ENCODE peak calls at places on chromosomes 16 and 17, in seven cellular contexts. R is sigmoid colon, B is psoas muscle, K is body of pancreas, P is uterus, Q is OCI-LY7, T is T-helper 17 cell. D is an unnamed sample. For H3K9me3, the result is how much of the 10 kb centered on the place peaks cover.

GRCh38 chr17:66214893-66215528 is 14.2 kb downstream of the APOH start:
- DNase-seq in P (no peak), K (no peak), B (no peak), Q (no peak), T (no peak), R (no peak), D (no peak)

GRCh38 chr17:61511480-61512182 is 59.4 kb downstream of the TBX4 start:
- DNase-seq in T (no peak), P (no peak), R (no peak), K (no peak), B (no peak), Q (no peak), D (no peak)

GRCh38 chr17:1640329-1641064 is 5.0 kb downstream of the SCARF1 start:
- DNase-seq in B (no peak), Q (no peak), K (peak), R (no peak), P (no peak), T (no peak), D (no peak)

GRCh38 chr17:4040784-4041183 is 76.5 kb upstream of the ATP2A3 start:
- DNase-seq in T (no peak), K (no peak), Q (no peak), P (no peak), R (no peak), B (no peak), D (no peak)

GRCh38 chr17:42819939-42820535 is 4.0 kb downstream of the BECN1 start:
- DNase-seq in R (no peak), B (peak), Q (peak), T (peak), P (no peak), K (peak), D (peak)

GRCh38 chr17:68514809-68515208 is 2.6 kb downstream of the PRKAR1A start:
- DNase-seq in R (no peak), B (no peak), Q (no peak), T (no peak), K (no peak), P (no peak), D (no peak)

GRCh38 chr17:36703860-36704266 is 102.5 kb downstream of the MRM1 start:
- DNase-seq in Q (peak), K (peak), T (peak), B (peak), P (peak), R (no peak), D (peak)

GRCh38 chr16:23670137-23670776 is 8.4 kb upstream of the PLK1 start:
- DNase-seq in B (no peak), T (no peak), K (no peak), Q (no peak), P (no peak), R (no peak), D (peak)

GRCh38 chr17:82029990-82030469 is 1.4 kb upstream of the RAC3 start:
- DNase-seq in Q (no peak), P (no peak), K (no peak), B (no peak), R (no peak), T (no peak), D (no peak)

GRCh38 chr16:6777624-6778023 is 555.0 kb upstream of the RBFOX1 start:
- DNase-seq in Q (no peak), P (no peak), T (no peak), R (no peak), K (no peak), B (no peak), D (no peak)

GRCh38 chr17:11240841-11241610 is at the start of gene SHISA6:
- DNase-seq in P (no peak), T (no peak), K (no peak), Q (no peak), B (peak), R (no peak), D (no peak)

GRCh38 chr17:79878346-79878745 is 39.1 kb upstream of the CBX4 start:
- DNase-seq in P (no peak), R (no peak), B (no peak), Q (no peak), T (no peak), K (no peak), D (no peak)

GRCh38 chr16:80997139-80997798 is 9.4 kb downstream of the CMC2 start:
- DNase-seq in Q (peak), T (no peak), B (no peak), K (no peak), P (no peak), R (no peak), D (no peak)

GRCh38 chr17:50361561-50362480 is 11.2 kb downstream of the MRPL27 start:
- DNase-seq in B (peak), Q (peak), K (peak), T (no peak), R (peak), P (no peak), D (peak)

GRCh38 chr17:29588561-29589411 is 662 bp downstream of the GIT1 start:
- DNase-seq in B (peak), T (peak), P (peak), K (peak), Q (peak), R (no peak), D (no peak)

GRCh38 chr17:73278465-73279453 is 17.1 kb upstream of the CPSF4L start:
- DNase-seq in T (no peak), P (peak), K (peak), Q (no peak), B (no peak), R (peak), D (peak)

GRCh38 chr16:27951752-27952151 is 111.8 kb downstream of the GSG1L start:
- DNase-seq in T (no peak), B (no peak), K (no peak), P (no peak), R (no peak), Q (no peak), D (no peak)

GRCh38 chr17:8151641-8152111 is 528 bp downstream of the PER1 start:
- DNase-seq in P (peak), K (peak), T (no peak), Q (peak), R (peak), B (peak), D (peak)

GRCh38 chr16:88706288-88706964 is at the start of the genes CTU2 and RNF166:
- DNase-seq in R (peak), T (peak), P (peak), B (peak), Q (peak), K (peak), D (peak)

GRCh38 chr17:81859906-81860755 is at the start of gene P4HB:
- DNase-seq in R (no peak), Q (peak), B (no peak), K (no peak), P (peak), T (peak), D (peak)

GRCh38 chr16:47008174-47008573 is 34.7 kb upstream of the DNAJA2 start:
- DNase-seq in T (no peak), K (no peak), Q (no peak), P (no peak), R (no peak), B (no peak), D (no peak)

GRCh38 chr16:68227183-68227793 is 8.6 kb downstream of the ESRP2 start:
- DNase-seq in K (no peak), B (no peak), P (no peak), R (peak), T (no peak), Q (peak), D (no peak)

GRCh38 chr16:19884021-19884485 is 595 bp downstream of the GPRC5B start:
- DNase-seq in Q (no peak), B (peak), P (peak), K (peak), T (no peak), R (peak), D (no peak)

GRCh38 chr17:81348097-81349055 is 46.9 kb upstream of the BAHCC1 start:
- DNase-seq in T (no peak), R (peak), Q (no peak), P (no peak), B (no peak), K (peak), D (no peak)

GRCh38 chr16:77775911-77776909 is 12.2 kb upstream of the VAT1L start:
- DNase-seq in K (no peak), P (no peak), T (no peak), Q (no peak), R (no peak), B (no peak), D (peak)

GRCh38 chr16:70298988-70299938 is at the start of gene DDX19B:
- DNase-seq in R (peak), T (peak), B (peak), K (peak), P (peak), Q (peak), D (peak)

GRCh38 chr17:34447406-34447805 is 84.4 kb upstream of the CCL1 start:
- DNase-seq in R (no peak), T (no peak), P (no peak), K (peak), B (no peak), Q (no peak), D (no peak)

GRCh38 chr16:69240336-69240735 is 53.4 kb downstream of the SNTB2 start:
- DNase-seq in B (no peak), T (no peak), P (no peak), Q (no peak), K (no peak), R (no peak), D (no peak)

GRCh38 chr16:53805747-53806146 is 101.8 kb downstream of the FTO start:
- DNase-seq in P (no peak), B (no peak), Q (no peak), R (no peak), T (no peak), K (no peak), D (no peak)

DNA sequence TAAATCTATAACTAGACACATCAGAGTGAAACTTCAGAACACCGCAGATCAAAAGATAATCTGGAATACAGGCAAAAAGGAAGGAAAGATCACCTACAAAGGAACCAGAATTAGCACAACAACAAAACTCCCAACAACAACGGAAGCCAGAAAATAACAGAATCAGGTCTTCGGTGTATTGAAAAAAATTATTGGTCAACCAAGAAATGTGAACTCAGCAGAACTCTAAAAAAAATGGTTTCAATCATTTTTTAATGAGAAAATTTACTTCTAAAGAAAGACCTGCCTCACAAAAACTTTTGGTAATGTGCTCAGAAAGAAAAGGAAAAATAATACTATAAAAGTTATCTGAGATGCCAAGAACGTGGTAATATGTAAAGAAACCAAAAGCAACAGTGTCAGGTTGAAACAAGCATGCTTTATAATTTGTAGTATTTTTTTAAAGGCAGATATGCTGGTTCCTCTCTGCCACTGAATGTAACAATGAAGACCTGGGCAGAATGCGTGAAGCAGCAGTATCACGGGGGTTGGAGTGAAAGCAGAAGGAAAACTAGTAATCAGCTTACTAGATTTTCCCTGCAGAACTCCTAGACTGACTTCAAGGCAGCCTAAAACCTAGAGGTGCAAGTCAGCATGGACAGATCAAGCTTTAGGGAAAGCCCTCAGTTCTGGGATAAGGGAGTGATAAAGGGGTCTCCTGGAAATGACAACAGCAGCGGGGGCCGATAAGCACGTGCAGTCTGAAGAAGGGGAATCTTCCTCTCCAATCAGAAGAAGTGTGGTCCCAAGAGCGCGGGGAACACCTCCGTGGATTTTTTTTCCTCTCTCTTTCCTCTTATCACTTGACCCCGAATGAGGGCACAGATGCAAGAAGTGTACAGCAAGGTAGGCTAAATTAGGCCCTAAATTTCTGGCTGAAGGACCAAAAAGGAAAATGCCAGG is 80.9 kb upstream of the TEKT1 start:
- DNase-seq in Q (no peak), R (no peak), B (no peak), K (no peak), T (no peak), P (no peak), D (no peak)
- H3K9me3 ChIP-seq in Q (under half), R (under half), B (under half), K (under half), T (under half), P (under half), D (under half)

DNA sequence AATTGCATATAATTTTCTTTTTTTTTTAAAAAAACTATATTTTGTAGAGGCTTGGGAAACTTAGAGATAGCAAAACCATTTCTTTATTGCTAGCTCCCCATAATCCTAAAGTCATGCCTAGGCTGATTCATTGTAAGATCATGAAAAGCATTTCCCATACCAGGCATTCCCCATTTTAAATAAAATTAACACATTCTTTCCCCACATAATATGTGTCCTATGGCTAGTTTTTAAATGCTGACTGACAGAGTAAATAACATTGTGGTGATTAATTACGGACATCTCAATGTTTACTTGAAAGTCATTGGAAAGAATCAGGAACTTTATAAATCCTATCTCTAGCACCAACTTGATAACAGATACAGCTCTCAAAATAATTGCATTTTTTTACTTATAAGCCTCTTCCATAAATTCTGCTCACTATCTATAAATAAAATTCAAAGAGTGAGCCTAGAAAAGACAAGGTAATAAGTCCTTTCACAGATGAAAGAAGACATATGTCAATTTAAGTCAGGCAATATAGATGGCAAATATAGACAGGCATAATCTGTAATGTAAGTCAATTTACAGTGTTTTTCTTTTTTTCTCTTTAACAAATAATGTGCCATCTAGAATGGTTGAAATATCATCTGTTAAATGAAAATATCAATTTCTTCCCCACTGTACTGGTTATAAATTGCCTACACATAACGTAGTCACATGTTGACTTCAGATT is 1409.0 kb upstream of the GOT2 start:
- DNase-seq in B (no peak), K (no peak), P (no peak), Q (no peak), T (no peak), R (no peak), D (no peak)
- H3K9me3 ChIP-seq in B (under half), K (under half), P (under half), Q (under half), T (under half), R (under half), D (under half)

GRCh38 chr17:63436523-63437110 is 9.5 kb downstream of the CYB561 start:
- DNase-seq in R (no peak), T (no peak), B (no peak), Q (no peak), P (no peak), K (peak), D (no peak)
- H3K9me3 ChIP-seq in R (under half), T (under half), B (under half), Q (under half), P (under half), K (under half), D (under half)

GRCh38 chr16:31577411-31577810 is 49.7 kb downstream of the AHSP start:
- DNase-seq in B (no peak), K (no peak), R (no peak), P (no peak), T (no peak), Q (no peak), D (no peak)
- H3K9me3 ChIP-seq in B (under half), K (under half), R (under half), P (under half), T (under half), Q (under half), D (under half)

GRCh38 chr16:35298460-35299243 is 1839.2 kb downstream of the TP53TG3F start:
- DNase-seq in T (no peak), Q (no peak), B (no peak), P (no peak), R (no peak), K (no peak), D (no peak)
- H3K9me3 ChIP-seq in T (under half), Q (under half), B (under half), P (under half), R (under half), K (under half), D (under half)

GRCh38 chr17:22510504-22510903 is 818.2 kb downstream of the KCNJ18 start:
- DNase-seq in P (no peak), T (no peak), R (no peak), K (no peak), B (no peak), Q (no peak), D (no peak)
- H3K9me3 ChIP-seq in P (under half), T (under half), R (under half), K (under half), B (under half), Q (under half), D (under half)

GRCh38 chr16:10343124-10343760 is 42.6 kb upstream of the ATF7IP2 start:
- DNase-seq in B (no peak), T (no peak), K (no peak), Q (no peak), P (no peak), R (no peak), D (no peak)

GRCh38 chr16:10339777-10340752 is 45.8 kb upstream of the ATF7IP2 start:
- DNase-seq in T (no peak), B (no peak), R (no peak), P (no peak), K (no peak), Q (peak), D (no peak)

GRCh38 chr16:10349851-10350250 is 36.0 kb upstream of the ATF7IP2 start:
- DNase-seq in P (no peak), K (no peak), R (no peak), Q (no peak), T (no peak), B (no peak), D (no peak)

DNA sequence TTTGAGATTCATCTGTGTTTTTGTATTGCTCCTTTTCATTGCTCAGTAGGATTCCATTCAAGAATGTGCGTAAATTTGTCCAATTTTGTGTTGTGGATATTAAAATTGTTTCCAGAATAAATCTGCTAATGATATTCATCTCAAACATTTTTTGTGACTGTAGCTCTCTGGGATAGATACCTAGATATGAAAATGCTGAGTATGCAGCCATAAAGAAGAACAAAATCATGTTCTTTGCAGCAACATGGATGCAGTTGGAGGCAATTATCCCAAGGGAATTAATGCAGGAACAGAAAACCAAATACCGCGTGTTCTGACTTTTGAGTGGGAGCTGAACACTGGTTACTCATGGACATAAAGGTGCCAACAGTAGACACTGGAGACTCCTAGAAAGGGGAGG is 40.2 kb upstream of the ATF7IP2 start:
- DNase-seq in B (no peak), Q (no peak), P (no peak), T (no peak), K (no peak), R (no peak), D (no peak)
- H3K9me3 ChIP-seq in B (under half), Q (under half), P (under half), T (under half), K (under half), R (under half), D (under half)

GRCh38 chr17:54426287-54426886 is 474.3 kb upstream of the TOM1L1 start:
- DNase-seq in P (no peak), Q (peak), B (no peak), K (no peak), T (no peak), R (no peak), D (no peak)
- H3K9me3 ChIP-seq in P (under half), Q (under half), B (under half), K (under half), T (under half), R (under half), D (under half)

GRCh38 chr17:5179003-5179402 is 12.7 kb downstream of the ZNF594 start:
- DNase-seq in R (no peak), K (no peak), P (no peak), T (no peak), B (no peak), Q (no peak), D (no peak)
- H3K9me3 ChIP-seq in R (half or more), K (under half), P (half or more), T (under half), B (half or more), Q (under half), D (under half)

DNA sequence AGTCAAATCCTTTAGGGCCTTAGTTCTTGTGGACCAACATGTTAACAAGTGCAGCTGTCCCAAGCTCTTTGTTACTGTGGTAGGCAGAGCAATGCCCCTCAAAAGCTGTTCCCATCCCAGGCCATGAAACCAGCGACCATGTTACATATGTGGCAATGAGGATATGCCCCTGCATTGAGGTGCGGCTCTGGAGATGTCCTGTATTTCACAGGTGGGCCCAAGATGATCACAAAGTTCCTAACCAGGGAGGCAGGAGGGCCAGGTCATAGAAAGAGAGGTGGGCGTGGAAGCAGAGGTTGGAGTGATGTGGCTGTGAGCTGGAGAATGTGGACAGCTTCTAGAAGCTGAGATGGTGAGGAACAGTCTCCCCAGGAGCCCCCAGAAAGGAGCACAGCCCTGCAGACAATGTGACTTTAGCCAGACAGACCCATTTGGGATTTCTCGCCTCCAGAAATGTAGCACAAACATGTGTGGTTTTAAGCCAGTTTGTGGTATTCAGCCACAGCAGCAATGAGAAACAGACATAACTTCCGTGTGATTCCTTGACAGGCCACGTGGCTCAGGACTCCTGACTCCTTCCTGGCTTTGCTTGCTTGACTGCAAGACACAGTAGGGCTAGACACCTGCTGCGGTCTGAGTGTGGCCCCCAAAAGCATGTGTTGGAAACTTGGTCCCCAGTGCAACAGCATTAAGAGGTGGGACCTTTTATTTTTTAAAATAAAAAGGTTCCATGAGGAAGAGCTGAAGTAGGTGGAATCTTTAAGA is 778.3 kb downstream of the KCNJ18 start:
- DNase-seq in K (no peak), R (no peak), P (no peak), Q (no peak), B (no peak), T (no peak), D (no peak)
- H3K9me3 ChIP-seq in K (under half), R (under half), P (under half), Q (under half), B (under half), T (under half), D (under half)

D was measured in adrenal gland.